ENCODE peak calls at places on chromosomes 7 and 10, in seven cellular contexts. I, D, X, W, P, C and U are unnamed samples.

GRCh38 chr7:82044497-82045080 is 274.7 kb upstream of the HGF start:
- DNase-seq in I (peak), D (peak), X (peak), W (peak), P (peak), C (no peak), U (peak)

GRCh38 chr7:98085674-98086073 is 21.0 kb upstream of the LMTK2 start:
- DNase-seq in I (no peak), D (no peak), X (no peak), W (peak), P (no peak), C (no peak), U (peak)

GRCh38 chr10:13983035-13983434 is 347.7 kb downstream of the FRMD4A start:
- DNase-seq in I (no peak), D (no peak), X (no peak), W (no peak), P (no peak), C (no peak), U (no peak)

GRCh38 chr7:126605056-126605455 is 647.7 kb downstream of the GRM8 start:
- DNase-seq in I (no peak), D (no peak), X (no peak), W (no peak), P (no peak), C (no peak), U (no peak)

GRCh38 chr7:1767524-1767923 is 97.4 kb downstream of the ELFN1 start:
- DNase-seq in I (peak), D (no peak), X (no peak), W (no peak), P (no peak), C (no peak), U (no peak)

GRCh38 chr7:51376420-51377092 is 59.9 kb upstream of the COBL start:
- DNase-seq in I (peak), D (peak), X (peak), W (peak), P (no peak), C (no peak), U (peak)

GRCh38 chr10:10846476-10846875 is 171.2 kb upstream of the CELF2 start:
- DNase-seq in I (no peak), D (no peak), X (no peak), W (no peak), P (no peak), C (no peak), U (no peak)

GRCh38 chr10:12502526-12503274 is 153.4 kb downstream of the CAMK1D start:
- DNase-seq in I (no peak), D (no peak), X (no peak), W (no peak), P (no peak), C (peak), U (no peak)

GRCh38 chr10:35394411-35394851 is 58.1 kb downstream of the CCNY start:
- DNase-seq in I (no peak), D (no peak), X (no peak), W (no peak), P (peak), C (no peak), U (no peak)

GRCh38 chr10:47346572-47347302 is 1.4 kb upstream of the RBP3 start:
- DNase-seq in I (no peak), D (no peak), X (no peak), W (no peak), P (no peak), C (no peak), U (peak)

GRCh38 chr7:64875258-64875657 is 27.8 kb upstream of the ZNF273 start:
- DNase-seq in I (no peak), D (no peak), X (no peak), W (no peak), P (no peak), C (peak), U (no peak)

GRCh38 chr7:33262476-33262875 is 133.1 kb downstream of the BBS9 start:
- DNase-seq in I (no peak), D (peak), X (peak), W (no peak), P (no peak), C (no peak), U (no peak)

GRCh38 chr10:132729810-132730565 is 56.0 kb downstream of the NKX6-2 start:
- DNase-seq in I (no peak), D (no peak), X (no peak), W (no peak), P (no peak), C (no peak), U (no peak)

GRCh38 chr7:38584443-38585210 is 46.5 kb downstream of the AMPH start:
- DNase-seq in I (no peak), D (peak), X (peak), W (peak), P (no peak), C (no peak), U (no peak)

GRCh38 chr7:105218215-105218614 is 170.5 kb downstream of the SRPK2 start:
- DNase-seq in I (peak), D (peak), X (peak), W (peak), P (no peak), C (no peak), U (peak)

GRCh38 chr7:28988818-28989595 is 30.9 kb upstream of the TRIL start:
- DNase-seq in I (no peak), D (peak), X (peak), W (peak), P (no peak), C (no peak), U (peak)

GRCh38 chr10:71927669-71928592 is 36.3 kb upstream of the CHST3 start:
- DNase-seq in I (no peak), D (peak), X (peak), W (no peak), P (no peak), C (no peak), U (peak)

GRCh38 chr7:135178364-135178763 is 7.9 kb upstream of the CYREN start:
- DNase-seq in I (no peak), D (no peak), X (no peak), W (no peak), P (no peak), C (no peak), U (peak)

GRCh38 chr10:88990528-88991160 is at the start of gene FAS:
- DNase-seq in I (peak), D (peak), X (peak), W (peak), P (peak), C (peak), U (peak)

GRCh38 chr10:110408203-110408871 is 89.4 kb upstream of the DUSP5 start:
- DNase-seq in I (no peak), D (peak), X (no peak), W (peak), P (peak), C (no peak), U (peak)

GRCh38 chr10:30671011-30671616 is 41.6 kb upstream of the LYZL2 start:
- DNase-seq in I (peak), D (peak), X (peak), W (peak), P (peak), C (no peak), U (peak)

GRCh38 chr7:99984593-99984992 is 8.8 kb upstream of the AZGP1 start:
- DNase-seq in I (no peak), D (no peak), X (no peak), W (no peak), P (no peak), C (no peak), U (no peak)

GRCh38 chr10:57341294-57341693 is 926.4 kb downstream of the IPMK start:
- DNase-seq in I (no peak), D (no peak), X (no peak), W (no peak), P (no peak), C (no peak), U (no peak)

GRCh38 chr10:46551701-46552525 is 4.5 kb downstream of the GPRIN2 start:
- DNase-seq in I (no peak), D (no peak), X (no peak), W (no peak), P (no peak), C (peak), U (no peak)

GRCh38 chr10:23314835-23315239 is 29.8 kb downstream of the C10orf67 start:
- DNase-seq in I (peak), D (peak), X (peak), W (peak), P (peak), C (no peak), U (peak)

GRCh38 chr7:157490465-157490912 is 153.7 kb downstream of the DNAJB6 start:
- DNase-seq in I (peak), D (peak), X (peak), W (peak), P (no peak), C (no peak), U (peak)

GRCh38 chr7:11776083-11776482 is 55.9 kb downstream of the THSD7A start:
- DNase-seq in I (no peak), D (no peak), X (no peak), W (no peak), P (no peak), C (no peak), U (no peak)

GRCh38 chr10:20885678-20886077 is 11.4 kb downstream of the NEBL start:
- DNase-seq in I (no peak), D (peak), X (no peak), W (peak), P (no peak), C (no peak), U (peak)

GRCh38 chr10:48885376-48885775 is 54.3 kb downstream of the LRRC18 start:
- DNase-seq in I (peak), D (peak), X (no peak), W (peak), P (peak), C (peak), U (no peak)

GRCh38 chr7:16891338-16891737 is 9.6 kb upstream of the AGR3 start:
- DNase-seq in I (peak), D (peak), X (peak), W (peak), P (peak), C (no peak), U (peak)

GRCh38 chr7:13042605-13043236 is 355.3 kb downstream of the ARL4A start:
- DNase-seq in I (peak), D (peak), X (peak), W (peak), P (no peak), C (no peak), U (peak)

GRCh38 chr7:132742152-132742551 is 165.9 kb upstream of the PLXNA4 start:
- DNase-seq in I (no peak), D (peak), X (peak), W (peak), P (peak), C (no peak), U (no peak)

GRCh38 chr7:46450871-46451270 is 529.8 kb upstream of the IGFBP3 start:
- DNase-seq in I (no peak), D (peak), X (peak), W (no peak), P (no peak), C (no peak), U (no peak)

GRCh38 chr10:103203466-103203865 is 10.4 kb upstream of the NT5C2 start:
- DNase-seq in I (no peak), D (no peak), X (no peak), W (no peak), P (no peak), C (no peak), U (no peak)

GRCh38 chr7:24284699-24285506 is 913 bp downstream of the NPY start:
- DNase-seq in I (no peak), D (no peak), X (no peak), W (no peak), P (no peak), C (peak), U (no peak)

GRCh38 chr7:24279512-24279911 is 4.5 kb upstream of the NPY start:
- DNase-seq in I (no peak), D (no peak), X (no peak), W (no peak), P (no peak), C (no peak), U (no peak)

GRCh38 chr7:24283559-24283899 is 461 bp upstream of the NPY start:
- DNase-seq in I (no peak), D (peak), X (no peak), W (no peak), P (no peak), C (peak), U (no peak)

DNA sequence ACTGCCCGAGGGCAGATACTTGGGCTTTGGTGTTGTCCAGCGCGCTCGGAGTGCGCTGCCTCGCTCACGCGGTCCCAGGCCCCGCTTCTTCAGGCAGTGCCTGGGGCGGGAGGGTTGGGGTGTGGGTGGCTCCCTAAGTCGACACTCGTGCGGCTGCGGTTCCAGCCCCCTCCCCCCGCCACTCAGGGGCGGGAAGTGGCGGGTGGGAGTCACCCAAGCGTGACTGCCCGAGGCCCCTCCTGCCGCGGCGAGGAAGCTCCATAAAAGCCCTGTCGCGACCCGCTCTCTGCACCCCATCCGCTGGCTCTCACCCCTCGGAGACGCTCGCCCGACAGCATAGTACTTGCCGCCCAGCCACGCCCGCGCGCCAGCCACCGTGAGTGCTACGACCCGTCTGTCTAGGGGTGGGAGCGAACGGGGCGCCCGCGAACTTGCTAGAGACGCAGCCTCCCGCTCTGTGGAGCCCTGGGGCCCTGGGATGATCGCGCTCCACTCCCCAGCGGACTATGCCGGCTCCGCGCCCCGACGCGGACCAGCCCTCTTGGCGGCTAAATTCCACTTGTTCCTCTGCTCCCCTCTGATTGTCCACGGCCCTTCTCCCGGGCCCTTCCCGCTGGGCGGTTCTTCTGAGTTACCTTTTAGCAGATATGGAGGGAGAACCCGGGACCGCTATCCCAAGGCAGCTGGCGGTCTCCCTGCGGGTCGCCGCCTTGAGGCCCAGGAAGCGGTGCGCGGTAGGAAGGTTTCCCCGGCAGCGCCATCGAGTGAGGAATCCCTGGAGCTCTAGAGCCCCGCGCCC is at the start of gene NPY:
- DNase-seq in I (no peak), D (peak), X (no peak), W (no peak), P (no peak), C (peak), U (no peak)
- TF ChIP-seq EZH2 in I (no peak), D (no peak), X (peak), W (no peak), P (peak), C (peak), U (no peak)

DNA sequence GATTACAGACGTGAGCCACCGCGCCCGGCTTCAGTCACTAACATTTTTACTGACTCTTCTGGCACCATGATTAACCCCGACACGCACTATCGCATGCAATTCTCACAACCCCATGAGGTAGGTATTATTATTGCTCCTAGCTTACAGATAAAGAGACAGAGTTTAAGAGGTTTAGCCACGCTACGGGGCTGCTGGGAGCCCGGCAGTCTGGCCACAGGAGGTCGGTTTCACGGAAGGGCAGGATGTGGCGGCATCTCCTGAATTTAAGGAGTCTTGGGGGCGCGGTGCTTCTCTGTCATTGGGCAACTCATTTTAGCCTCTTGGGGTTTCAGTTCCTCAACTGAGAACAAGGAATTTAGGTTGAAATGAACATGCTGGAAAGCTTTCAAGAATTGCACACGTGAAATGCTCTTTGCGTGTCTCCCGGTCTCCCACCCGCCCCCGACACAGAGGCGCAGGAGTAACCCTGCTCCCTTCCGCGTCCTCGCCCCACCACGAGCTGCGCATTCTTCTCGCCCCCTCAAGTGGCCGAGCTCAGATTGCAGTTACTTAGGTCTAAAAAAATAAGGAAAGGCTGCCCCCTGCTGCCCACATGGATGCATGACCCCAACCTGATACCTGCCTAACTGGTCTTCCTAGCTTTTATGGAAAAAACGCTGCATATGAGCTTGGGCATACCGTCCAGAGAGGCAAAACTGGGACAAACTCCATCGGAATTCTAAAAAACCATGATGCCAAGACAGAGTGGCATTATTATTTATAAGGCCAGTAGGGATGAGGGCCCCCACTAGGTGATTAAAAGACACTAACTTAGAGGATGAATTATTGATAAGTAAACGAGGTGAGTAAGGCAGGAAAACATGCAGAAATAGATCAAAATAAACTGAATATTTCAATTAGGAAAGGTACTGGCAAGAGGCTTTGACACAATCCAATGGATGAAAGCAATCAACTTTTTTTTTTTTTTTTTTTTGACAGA is 12.4 kb downstream of the PRSS2 start:
- DNase-seq in I (peak), D (peak), X (peak), W (peak), P (peak), C (peak), U (peak)
- H3K4me3 ChIP-seq in I (peak), D (peak), X (peak), W (peak), P (peak), C (no peak), U (peak)

GRCh38 chr10:129894721-129895120 is 69.4 kb downstream of the EBF3 start:
- DNase-seq in I (no peak), D (no peak), X (no peak), W (no peak), P (no peak), C (no peak), U (no peak)

GRCh38 chr10:129896231-129897150 is 67.6 kb downstream of the EBF3 start:
- DNase-seq in I (no peak), D (no peak), X (no peak), W (no peak), P (no peak), C (no peak), U (no peak)

GRCh38 chr10:129891806-129892205 is 72.3 kb downstream of the EBF3 start:
- DNase-seq in I (no peak), D (no peak), X (no peak), W (no peak), P (no peak), C (no peak), U (no peak)

GRCh38 chr10:129892571-129893045 is 71.5 kb downstream of the EBF3 start:
- DNase-seq in I (no peak), D (no peak), X (no peak), W (no peak), P (no peak), C (no peak), U (no peak)

GRCh38 chr10:129893690-129894089 is 70.4 kb downstream of the EBF3 start:
- DNase-seq in I (no peak), D (no peak), X (no peak), W (no peak), P (no peak), C (no peak), U (no peak)
- TF ChIP-seq EZH2 in I (no peak), D (no peak), X (no peak), W (no peak), P (no peak), C (no peak), U (no peak)

DNA sequence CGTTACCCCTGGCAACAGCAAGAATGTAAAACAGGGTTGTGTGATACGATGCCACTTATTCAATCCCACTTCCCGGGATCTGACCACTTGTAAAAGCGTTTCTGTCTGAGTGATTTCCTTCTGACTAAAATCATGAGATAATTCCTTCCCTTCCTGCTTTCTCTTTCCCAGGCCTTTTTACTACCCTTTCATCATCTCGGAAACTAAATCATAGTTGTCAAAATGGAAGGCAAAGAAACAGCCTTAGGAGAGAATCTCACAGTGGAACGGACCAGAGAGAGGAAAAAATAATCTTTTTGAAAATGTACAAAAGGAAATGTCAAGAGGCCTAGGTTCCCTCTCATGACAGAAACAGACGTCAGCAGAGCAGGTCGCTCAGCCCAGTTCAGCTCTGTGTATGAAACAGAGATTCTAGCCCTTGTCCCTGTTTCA is 29.7 kb downstream of the DIP2C start:
- DNase-seq in I (no peak), D (peak), X (peak), W (no peak), P (peak), C (no peak), U (no peak)
- H3K4me3 ChIP-seq in I (no peak), D (peak), X (peak), W (no peak), P (no peak), C (no peak), U (no peak)

GRCh38 chr10:44382981-44383748 is 1.7 kb downstream of the CXCL12 start:
- DNase-seq in I (no peak), D (no peak), X (no peak), W (no peak), P (no peak), C (no peak), U (no peak)

GRCh38 chr10:44385423-44385725 is 477 bp upstream of the CXCL12 start:
- DNase-seq in I (no peak), D (no peak), X (no peak), W (no peak), P (no peak), C (no peak), U (no peak)

GRCh38 chr10:44385726-44386438 is 985 bp upstream of the CXCL12 start:
- DNase-seq in I (no peak), D (no peak), X (no peak), W (no peak), P (no peak), C (peak), U (no peak)

GRCh38 chr10:44383749-44384600 is 922 bp downstream of the CXCL12 start:
- DNase-seq in I (no peak), D (peak), X (no peak), W (no peak), P (no peak), C (peak), U (no peak)

GRCh38 chr10:44384601-44385422 is at the start of gene CXCL12:
- DNase-seq in I (no peak), D (peak), X (no peak), W (no peak), P (peak), C (peak), U (no peak)
- TF ChIP-seq EZH2 in I (no peak), D (no peak), X (no peak), W (peak), P (peak), C (no peak), U (no peak)